ENCODE peak calls at places on chromosomes 13 and 19, in nine cellular contexts. I, Z, D, T, P, C, Y, F and L are unnamed samples.

GRCh38 chr13:34070544-34071303 is 252.8 kb downstream of the RFC3 start:
- DNase-seq in I (no peak), Z (no peak), D (no peak), T (no peak), P (no peak), C (no peak), Y (no peak), F (no peak), L (no peak)

GRCh38 chr19:49425178-49425577 is at the start of gene GFY:
- DNase-seq in I (no peak), Z (no peak), D (no peak), T (no peak), P (no peak), C (no peak), Y (no peak), F (no peak), L (no peak)

GRCh38 chr13:88800505-88800904 is 1129.3 kb downstream of the SLITRK5 start:
- DNase-seq in I (no peak), Z (no peak), D (no peak), T (no peak), P (no peak), C (no peak), Y (no peak), F (no peak), L (no peak)

GRCh38 chr19:1057185-1057857 is 9.6 kb upstream of the ARHGAP45 start:
- DNase-seq in I (no peak), Z (peak), D (no peak), T (no peak), P (peak), C (no peak), Y (no peak), F (no peak), L (peak)

GRCh38 chr19:44356383-44357111 is at the start of gene ZNF112:
- DNase-seq in I (peak), Z (no peak), D (peak), T (peak), P (peak), C (peak), Y (peak), F (peak), L (peak)

GRCh38 chr13:91381371-91381770 is 17.1 kb upstream of the GPC5 start:
- DNase-seq in I (no peak), Z (no peak), D (no peak), T (peak), P (peak), C (no peak), Y (no peak), F (peak), L (no peak)

GRCh38 chr19:19385900-19386339 is 19.6 kb upstream of the GATAD2A start:
- DNase-seq in I (no peak), Z (no peak), D (no peak), T (no peak), P (no peak), C (no peak), Y (no peak), F (no peak), L (no peak)

GRCh38 chr13:106418556-106418955 is 116.9 kb downstream of the EFNB2 start:
- DNase-seq in I (no peak), Z (no peak), D (no peak), T (no peak), P (peak), C (no peak), Y (no peak), F (no peak), L (peak)

GRCh38 chr19:27966390-27966816 is 1246.5 kb downstream of the UQCRFS1 start:
- DNase-seq in I (no peak), Z (no peak), D (no peak), T (no peak), P (peak), C (no peak), Y (no peak), F (no peak), L (no peak)

GRCh38 chr13:29472317-29472961 is 123.0 kb downstream of the SLC7A1 start:
- DNase-seq in I (no peak), Z (peak), D (no peak), T (no peak), P (peak), C (no peak), Y (peak), F (peak), L (peak)

GRCh38 chr13:46992383-46992952 is 95.6 kb upstream of the HTR2A start:
- DNase-seq in I (no peak), Z (no peak), D (no peak), T (no peak), P (peak), C (no peak), Y (no peak), F (no peak), L (peak)

GRCh38 chr19:28744014-28744413 is 468.9 kb downstream of the UQCRFS1 start:
- DNase-seq in I (no peak), Z (no peak), D (no peak), T (no peak), P (no peak), C (no peak), Y (no peak), F (no peak), L (no peak)

GRCh38 chr19:50759886-50760285 is 10.4 kb upstream of the GPR32 start:
- DNase-seq in I (no peak), Z (no peak), D (no peak), T (no peak), P (peak), C (no peak), Y (no peak), F (no peak), L (no peak)

GRCh38 chr13:49292742-49293498 is 45.2 kb downstream of the CDADC1 start:
- DNase-seq in I (peak), Z (no peak), D (no peak), T (peak), P (peak), C (peak), Y (no peak), F (peak), L (peak)

GRCh38 chr13:76161143-76161542 is 525.0 kb downstream of the LMO7 start:
- DNase-seq in I (no peak), Z (no peak), D (no peak), T (no peak), P (peak), C (no peak), Y (no peak), F (no peak), L (peak)